ENCODE peak calls at places on chromosomes 3 and 15, in seven cellular contexts. One of them, this sample, is unnamed.

GRCh38 chr15:80480909-80481308 is 76.7 kb downstream of the ARNT2 start:
- DNase-seq in naive B cell: no peak
- DNase-seq in fibroblast of pulmonary artery: peak
- DNase-seq in activated T-helper 1 cell treated with anti-CD3 and anti-CD28 coated beads, Interleukin-12 subunit alpha, Interleukin-12 subunit beta, Interleukin-2, Interleukin-4 antibody, amounts not matched to agents 30 ng/mL and 10 ng/mL and 1 ng/mL, durations not matched to agents 14 hours and 24 hours and 36 hours: no peak
- DNase-seq in iPS-NIHi11: no peak
- DNase-seq in stimulated activated CD4-positive, alpha-beta T cell treated with anti-CD3 and anti-CD28 coated beads, Interleukin-2, amount 100 ng/mL, for 24 hours: no peak
- DNase-seq in mesothelial cell of epicardium: no peak
- DNase-seq in this sample: peak

GRCh38 chr15:78909791-78910228 is 35.0 kb downstream of the CTSH start:
- DNase-seq in mesothelial cell of epicardium: no peak
- DNase-seq in naive B cell: peak
- DNase-seq in fibroblast of pulmonary artery: peak
- DNase-seq in stimulated activated CD4-positive, alpha-beta T cell treated with anti-CD3 and anti-CD28 coated beads, Interleukin-2, amount 100 ng/mL, for 24 hours: peak
- DNase-seq in iPS-NIHi11: peak
- DNase-seq in activated T-helper 1 cell treated with anti-CD3 and anti-CD28 coated beads, Interleukin-12 subunit alpha, Interleukin-12 subunit beta, Interleukin-2, Interleukin-4 antibody, amounts not matched to agents 30 ng/mL and 10 ng/mL and 1 ng/mL, durations not matched to agents 14 hours and 24 hours and 36 hours: no peak
- DNase-seq in this sample: peak

GRCh38 chr3:170689218-170689874 is 103.5 kb upstream of the SLC7A14 start:
- DNase-seq in fibroblast of pulmonary artery: peak
- DNase-seq in mesothelial cell of epicardium: peak
- DNase-seq in naive B cell: no peak
- DNase-seq in activated T-helper 1 cell treated with anti-CD3 and anti-CD28 coated beads, Interleukin-12 subunit alpha, Interleukin-12 subunit beta, Interleukin-2, Interleukin-4 antibody, amounts not matched to agents 30 ng/mL and 10 ng/mL and 1 ng/mL, durations not matched to agents 14 hours and 24 hours and 36 hours: no peak
- DNase-seq in stimulated activated CD4-positive, alpha-beta T cell treated with anti-CD3 and anti-CD28 coated beads, Interleukin-2, amount 100 ng/mL, for 24 hours: no peak
- DNase-seq in iPS-NIHi11: peak
- DNase-seq in this sample: peak

GRCh38 chr15:63401078-63401477 is 19.4 kb upstream of the CA12 start:
- DNase-seq in mesothelial cell of epicardium: no peak
- DNase-seq in stimulated activated CD4-positive, alpha-beta T cell treated with anti-CD3 and anti-CD28 coated beads, Interleukin-2, amount 100 ng/mL, for 24 hours: peak
- DNase-seq in activated T-helper 1 cell treated with anti-CD3 and anti-CD28 coated beads, Interleukin-12 subunit alpha, Interleukin-12 subunit beta, Interleukin-2, Interleukin-4 antibody, amounts not matched to agents 30 ng/mL and 10 ng/mL and 1 ng/mL, durations not matched to agents 14 hours and 24 hours and 36 hours: no peak
- DNase-seq in naive B cell: no peak
- DNase-seq in iPS-NIHi11: no peak
- DNase-seq in fibroblast of pulmonary artery: no peak
- DNase-seq in this sample: no peak

GRCh38 chr3:102189564-102190339 is 245.1 kb upstream of the ZPLD1 start:
- DNase-seq in stimulated activated CD4-positive, alpha-beta T cell treated with anti-CD3 and anti-CD28 coated beads, Interleukin-2, amount 100 ng/mL, for 24 hours: no peak
- DNase-seq in fibroblast of pulmonary artery: no peak
- DNase-seq in iPS-NIHi11: no peak
- DNase-seq in activated T-helper 1 cell treated with anti-CD3 and anti-CD28 coated beads, Interleukin-12 subunit alpha, Interleukin-12 subunit beta, Interleukin-2, Interleukin-4 antibody, amounts not matched to agents 30 ng/mL and 10 ng/mL and 1 ng/mL, durations not matched to agents 14 hours and 24 hours and 36 hours: no peak
- DNase-seq in naive B cell: no peak
- DNase-seq in mesothelial cell of epicardium: no peak
- DNase-seq in this sample: no peak

GRCh38 chr3:35908366-35909232 is 269.3 kb downstream of the ARPP21 start:
- DNase-seq in fibroblast of pulmonary artery: peak
- DNase-seq in stimulated activated CD4-positive, alpha-beta T cell treated with anti-CD3 and anti-CD28 coated beads, Interleukin-2, amount 100 ng/mL, for 24 hours: peak
- DNase-seq in iPS-NIHi11: peak
- DNase-seq in activated T-helper 1 cell treated with anti-CD3 and anti-CD28 coated beads, Interleukin-12 subunit alpha, Interleukin-12 subunit beta, Interleukin-2, Interleukin-4 antibody, amounts not matched to agents 30 ng/mL and 10 ng/mL and 1 ng/mL, durations not matched to agents 14 hours and 24 hours and 36 hours: no peak
- DNase-seq in mesothelial cell of epicardium: peak
- DNase-seq in naive B cell: peak
- DNase-seq in this sample: peak

GRCh38 chr3:184005981-184006507 is 11.6 kb downstream of the ABCC5 start:
- DNase-seq in activated T-helper 1 cell treated with anti-CD3 and anti-CD28 coated beads, Interleukin-12 subunit alpha, Interleukin-12 subunit beta, Interleukin-2, Interleukin-4 antibody, amounts not matched to agents 30 ng/mL and 10 ng/mL and 1 ng/mL, durations not matched to agents 14 hours and 24 hours and 36 hours: no peak
- DNase-seq in mesothelial cell of epicardium: peak
- DNase-seq in fibroblast of pulmonary artery: peak
- DNase-seq in naive B cell: peak
- DNase-seq in iPS-NIHi11: peak
- DNase-seq in stimulated activated CD4-positive, alpha-beta T cell treated with anti-CD3 and anti-CD28 coated beads, Interleukin-2, amount 100 ng/mL, for 24 hours: peak
- DNase-seq in this sample: peak

GRCh38 chr3:49255112-49255511 is 21.9 kb downstream of the C3orf62 start:
- DNase-seq in iPS-NIHi11: no peak
- DNase-seq in activated T-helper 1 cell treated with anti-CD3 and anti-CD28 coated beads, Interleukin-12 subunit alpha, Interleukin-12 subunit beta, Interleukin-2, Interleukin-4 antibody, amounts not matched to agents 30 ng/mL and 10 ng/mL and 1 ng/mL, durations not matched to agents 14 hours and 24 hours and 36 hours: no peak
- DNase-seq in naive B cell: no peak
- DNase-seq in fibroblast of pulmonary artery: no peak
- DNase-seq in stimulated activated CD4-positive, alpha-beta T cell treated with anti-CD3 and anti-CD28 coated beads, Interleukin-2, amount 100 ng/mL, for 24 hours: no peak
- DNase-seq in mesothelial cell of epicardium: no peak
- DNase-seq in this sample: peak

GRCh38 chr3:146218880-146219866 is 31.7 kb downstream of the PLSCR4 start:
- DNase-seq in fibroblast of pulmonary artery: peak
- DNase-seq in iPS-NIHi11: peak
- DNase-seq in activated T-helper 1 cell treated with anti-CD3 and anti-CD28 coated beads, Interleukin-12 subunit alpha, Interleukin-12 subunit beta, Interleukin-2, Interleukin-4 antibody, amounts not matched to agents 30 ng/mL and 10 ng/mL and 1 ng/mL, durations not matched to agents 14 hours and 24 hours and 36 hours: no peak
- DNase-seq in mesothelial cell of epicardium: no peak
- DNase-seq in stimulated activated CD4-positive, alpha-beta T cell treated with anti-CD3 and anti-CD28 coated beads, Interleukin-2, amount 100 ng/mL, for 24 hours: peak
- DNase-seq in naive B cell: peak
- DNase-seq in this sample: peak

GRCh38 chr15:71252036-71252898 is 137.0 kb downstream of the THSD4 start:
- DNase-seq in stimulated activated CD4-positive, alpha-beta T cell treated with anti-CD3 and anti-CD28 coated beads, Interleukin-2, amount 100 ng/mL, for 24 hours: no peak
- DNase-seq in naive B cell: no peak
- DNase-seq in mesothelial cell of epicardium: no peak
- DNase-seq in activated T-helper 1 cell treated with anti-CD3 and anti-CD28 coated beads, Interleukin-12 subunit alpha, Interleukin-12 subunit beta, Interleukin-2, Interleukin-4 antibody, amounts not matched to agents 30 ng/mL and 10 ng/mL and 1 ng/mL, durations not matched to agents 14 hours and 24 hours and 36 hours: no peak
- DNase-seq in fibroblast of pulmonary artery: peak
- DNase-seq in iPS-NIHi11: no peak
- DNase-seq in this sample: peak

GRCh38 chr3:171801738-171802600 is 8.3 kb downstream of the PLD1 start:
- DNase-seq in mesothelial cell of epicardium: no peak
- DNase-seq in naive B cell: no peak
- DNase-seq in activated T-helper 1 cell treated with anti-CD3 and anti-CD28 coated beads, Interleukin-12 subunit alpha, Interleukin-12 subunit beta, Interleukin-2, Interleukin-4 antibody, amounts not matched to agents 30 ng/mL and 10 ng/mL and 1 ng/mL, durations not matched to agents 14 hours and 24 hours and 36 hours: no peak
- DNase-seq in stimulated activated CD4-positive, alpha-beta T cell treated with anti-CD3 and anti-CD28 coated beads, Interleukin-2, amount 100 ng/mL, for 24 hours: no peak
- DNase-seq in iPS-NIHi11: no peak
- DNase-seq in fibroblast of pulmonary artery: peak
- DNase-seq in this sample: peak

GRCh38 chr3:17908399-17909191 is 166.2 kb upstream of the TBC1D5 start:
- DNase-seq in activated T-helper 1 cell treated with anti-CD3 and anti-CD28 coated beads, Interleukin-12 subunit alpha, Interleukin-12 subunit beta, Interleukin-2, Interleukin-4 antibody, amounts not matched to agents 30 ng/mL and 10 ng/mL and 1 ng/mL, durations not matched to agents 14 hours and 24 hours and 36 hours: no peak
- DNase-seq in stimulated activated CD4-positive, alpha-beta T cell treated with anti-CD3 and anti-CD28 coated beads, Interleukin-2, amount 100 ng/mL, for 24 hours: no peak
- DNase-seq in mesothelial cell of epicardium: no peak
- DNase-seq in naive B cell: no peak
- DNase-seq in iPS-NIHi11: peak
- DNase-seq in fibroblast of pulmonary artery: no peak
- DNase-seq in this sample: no peak

GRCh38 chr3:148175215-148175614 is 522.5 kb upstream of the AGTR1 start:
- DNase-seq in iPS-NIHi11: no peak
- DNase-seq in stimulated activated CD4-positive, alpha-beta T cell treated with anti-CD3 and anti-CD28 coated beads, Interleukin-2, amount 100 ng/mL, for 24 hours: no peak
- DNase-seq in fibroblast of pulmonary artery: peak
- DNase-seq in mesothelial cell of epicardium: no peak
- DNase-seq in activated T-helper 1 cell treated with anti-CD3 and anti-CD28 coated beads, Interleukin-12 subunit alpha, Interleukin-12 subunit beta, Interleukin-2, Interleukin-4 antibody, amounts not matched to agents 30 ng/mL and 10 ng/mL and 1 ng/mL, durations not matched to agents 14 hours and 24 hours and 36 hours: no peak
- DNase-seq in naive B cell: no peak
- DNase-seq in this sample: no peak

GRCh38 chr3:15636028-15636709 is 34.6 kb downstream of the BTD start:
- DNase-seq in mesothelial cell of epicardium: no peak
- DNase-seq in fibroblast of pulmonary artery: peak
- DNase-seq in iPS-NIHi11: peak
- DNase-seq in stimulated activated CD4-positive, alpha-beta T cell treated with anti-CD3 and anti-CD28 coated beads, Interleukin-2, amount 100 ng/mL, for 24 hours: peak
- DNase-seq in activated T-helper 1 cell treated with anti-CD3 and anti-CD28 coated beads, Interleukin-12 subunit alpha, Interleukin-12 subunit beta, Interleukin-2, Interleukin-4 antibody, amounts not matched to agents 30 ng/mL and 10 ng/mL and 1 ng/mL, durations not matched to agents 14 hours and 24 hours and 36 hours: peak
- DNase-seq in naive B cell: no peak
- DNase-seq in this sample: peak

GRCh38 chr15:40702077-40702476 is 7.1 kb downstream of the RAD51 start:
- DNase-seq in activated T-helper 1 cell treated with anti-CD3 and anti-CD28 coated beads, Interleukin-12 subunit alpha, Interleukin-12 subunit beta, Interleukin-2, Interleukin-4 antibody, amounts not matched to agents 30 ng/mL and 10 ng/mL and 1 ng/mL, durations not matched to agents 14 hours and 24 hours and 36 hours: no peak
- DNase-seq in stimulated activated CD4-positive, alpha-beta T cell treated with anti-CD3 and anti-CD28 coated beads, Interleukin-2, amount 100 ng/mL, for 24 hours: no peak
- DNase-seq in mesothelial cell of epicardium: no peak
- DNase-seq in fibroblast of pulmonary artery: peak
- DNase-seq in naive B cell: peak
- DNase-seq in iPS-NIHi11: no peak
- DNase-seq in this sample: peak

GRCh38 chr15:28886431-28887343 is 913 bp downstream of the APBA2 start:
- DNase-seq in stimulated activated CD4-positive, alpha-beta T cell treated with anti-CD3 and anti-CD28 coated beads, Interleukin-2, amount 100 ng/mL, for 24 hours: no peak
- DNase-seq in naive B cell: no peak
- DNase-seq in fibroblast of pulmonary artery: no peak
- DNase-seq in mesothelial cell of epicardium: no peak
- DNase-seq in activated T-helper 1 cell treated with anti-CD3 and anti-CD28 coated beads, Interleukin-12 subunit alpha, Interleukin-12 subunit beta, Interleukin-2, Interleukin-4 antibody, amounts not matched to agents 30 ng/mL and 10 ng/mL and 1 ng/mL, durations not matched to agents 14 hours and 24 hours and 36 hours: no peak
- DNase-seq in iPS-NIHi11: no peak
- DNase-seq in this sample: peak

GRCh38 chr15:99442268-99442897 is 123.4 kb upstream of the MEF2A start:
- DNase-seq in mesothelial cell of epicardium: no peak
- DNase-seq in fibroblast of pulmonary artery: peak
- DNase-seq in stimulated activated CD4-positive, alpha-beta T cell treated with anti-CD3 and anti-CD28 coated beads, Interleukin-2, amount 100 ng/mL, for 24 hours: no peak
- DNase-seq in iPS-NIHi11: no peak
- DNase-seq in naive B cell: no peak
- DNase-seq in activated T-helper 1 cell treated with anti-CD3 and anti-CD28 coated beads, Interleukin-12 subunit alpha, Interleukin-12 subunit beta, Interleukin-2, Interleukin-4 antibody, amounts not matched to agents 30 ng/mL and 10 ng/mL and 1 ng/mL, durations not matched to agents 14 hours and 24 hours and 36 hours: no peak
- DNase-seq in this sample: peak